ENCODE peak calls at places on chromosomes 1 and 21, in eight cellular contexts. V, H, G, B, A, T, X and P are unnamed samples.
A peak's percentile ranks its signal among the peaks of the same experiment; 100 is the strongest.

GRCh38 chr1:119582801-119583200 is 65.3 kb downstream of the ZNF697 start:
- DNase-seq in V (peak; percentile 69), H (peak; percentile 8), G (peak; percentile 10), B (no peak), A (no peak), T (peak; percentile 21), X (peak; percentile 62), P (no peak)

GRCh38 chr21:15729674-15730483 is at the start of gene USP25:
- DNase-seq in V (peak; percentile 91), H (peak; percentile 56), G (peak; percentile 87), B (peak; percentile 85), A (peak; percentile 97), T (peak; percentile 82), X (peak; percentile 75), P (peak; percentile 85)

GRCh38 chr1:154760469-154760933 is 109.6 kb downstream of the KCNN3 start:
- DNase-seq in V (peak; percentile 83), H (peak; percentile 72), G (peak; percentile 79), B (peak; percentile 75), A (peak; percentile 88), T (peak; percentile 58), X (peak; percentile 19), P (peak; percentile 79)

GRCh38 chr1:17875882-17876280 is 120.7 kb downstream of the ACTL8 start:
- DNase-seq in V (no peak), H (no peak), G (no peak), B (no peak), A (peak; percentile 57), T (no peak), X (no peak), P (no peak)

GRCh38 chr21:46376856-46377453 is 53.0 kb downstream of the PCNT start:
- DNase-seq in V (no peak), H (no peak), G (no peak), B (no peak), A (no peak), T (no peak), X (peak; percentile 41), P (no peak)

GRCh38 chr1:88983791-88984552 is 8.5 kb downstream of the KYAT3 start:
- DNase-seq in V (peak; percentile 48), H (peak; percentile 36), G (peak; percentile 73), B (no peak), A (no peak), T (peak; percentile 15), X (peak; percentile 65), P (peak; percentile 62)

GRCh38 chr1:160704250-160704649 is 7.4 kb downstream of the CD48 start:
- DNase-seq in V (no peak), H (no peak), G (no peak), B (no peak), A (no peak), T (no peak), X (no peak), P (no peak)

GRCh38 chr21:41651396-41651795 is 115.5 kb downstream of the RIPK4 start:
- DNase-seq in V (no peak), H (no peak), G (no peak), B (no peak), A (no peak), T (no peak), X (no peak), P (no peak)

GRCh38 chr1:78520216-78520615 is 29.4 kb downstream of the PTGFR start:
- DNase-seq in V (no peak), H (no peak), G (no peak), B (no peak), A (no peak), T (no peak), X (no peak), P (no peak)

GRCh38 chr1:149987297-149987595 is 23.3 kb downstream of the OTUD7B start:
- DNase-seq in V (no peak), H (no peak), G (no peak), B (no peak), A (no peak), T (no peak), X (no peak), P (no peak)

GRCh38 chr1:39110325-39110851 is 84.2 kb downstream of the NDUFS5 start:
- DNase-seq in V (no peak), H (no peak), G (no peak), B (no peak), A (no peak), T (no peak), X (peak; percentile 87), P (no peak)

GRCh38 chr1:119419109-119419508 is 4.2 kb downstream of the HSD3B2 start:
- DNase-seq in V (no peak), H (no peak), G (no peak), B (no peak), A (no peak), T (no peak), X (no peak), P (no peak)

GRCh38 chr1:223066415-223066814 is 76.6 kb downstream of the TLR5 start:
- DNase-seq in V (no peak), H (no peak), G (no peak), B (no peak), A (no peak), T (no peak), X (no peak), P (no peak)

GRCh38 chr1:2805801-2806430 is 4.4 kb upstream of the TTC34 start:
- DNase-seq in V (no peak), H (no peak), G (no peak), B (no peak), A (peak; percentile 78), T (no peak), X (no peak), P (no peak)
- H3K9me3 ChIP-seq in V (no peaks in the 10 kb centered on the region), H (no peaks in the 10 kb centered on the region), G (no peaks in the 10 kb centered on the region), B (no peaks in the 10 kb centered on the region), A (no peaks in the 10 kb centered on the region), T (no peaks in the 10 kb centered on the region), X (no peaks in the 10 kb centered on the region), P (no peaks in the 10 kb centered on the region)

DNA sequence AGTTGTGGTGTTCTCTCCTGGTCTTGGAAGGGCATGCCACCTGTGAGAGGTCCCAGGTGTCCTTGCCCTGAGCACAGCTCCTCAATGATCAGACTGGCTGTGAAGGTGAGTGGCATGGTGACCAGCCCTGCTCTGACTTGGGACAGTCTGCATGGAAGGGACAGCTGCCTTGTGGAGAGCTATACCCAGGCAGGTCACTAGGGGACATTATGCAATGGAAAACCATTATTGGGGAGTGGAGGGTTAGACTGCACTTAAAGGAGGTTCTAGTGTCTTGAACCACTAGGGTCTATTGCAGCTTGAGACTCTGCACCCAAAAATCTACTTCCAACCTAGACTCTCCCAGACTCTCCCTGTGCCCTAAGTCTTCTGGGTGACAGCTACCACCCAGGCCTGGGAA is 24.8 kb downstream of the FAM78B start:
- DNase-seq in V (no peak), H (no peak), G (no peak), B (no peak), A (no peak), T (no peak), X (no peak), P (no peak)
- H3K4me3 ChIP-seq in V (no peak overlapping the region), H (no peak overlapping the region), G (no peak overlapping the region), B (no peak overlapping the region), A (no peak overlapping the region), T (no peak overlapping the region), X (no peak overlapping the region), P (no peak overlapping the region)

GRCh38 chr1:64866689-64867088 is 99.7 kb downstream of the JAK1 start:
- DNase-seq in V (no peak), H (no peak), G (no peak), B (no peak), A (no peak), T (no peak), X (no peak), P (no peak)

GRCh38 chr1:64861611-64862010 is 104.7 kb downstream of the JAK1 start:
- DNase-seq in V (peak; percentile 73), H (no peak), G (no peak), B (no peak), A (no peak), T (peak; percentile 26), X (no peak), P (no peak)

GRCh38 chr1:64867266-64867665 is 99.1 kb downstream of the JAK1 start:
- DNase-seq in V (no peak), H (no peak), G (no peak), B (no peak), A (no peak), T (no peak), X (no peak), P (no peak)

GRCh38 chr1:64865105-64865757 is 101.1 kb downstream of the JAK1 start:
- DNase-seq in V (no peak), H (no peak), G (no peak), B (no peak), A (no peak), T (no peak), X (no peak), P (no peak)

GRCh38 chr1:64864018-64864945 is 102.1 kb downstream of the JAK1 start:
- DNase-seq in V (no peak), H (no peak), G (peak; percentile 62), B (peak; percentile 29), A (no peak), T (no peak), X (peak; percentile 90), P (no peak)
- H3K4me1 ChIP-seq in V (no peaks in the 10 kb centered on the region), H (peaks cover 9% of the 10 kb centered on the region), G (peaks cover 18% of the 10 kb centered on the region), B (peaks cover 15% of the 10 kb centered on the region), A (no peaks in the 10 kb centered on the region), T (no peaks in the 10 kb centered on the region), X (peaks cover 31% of the 10 kb centered on the region), P (peaks cover 15% of the 10 kb centered on the region)

DNA sequence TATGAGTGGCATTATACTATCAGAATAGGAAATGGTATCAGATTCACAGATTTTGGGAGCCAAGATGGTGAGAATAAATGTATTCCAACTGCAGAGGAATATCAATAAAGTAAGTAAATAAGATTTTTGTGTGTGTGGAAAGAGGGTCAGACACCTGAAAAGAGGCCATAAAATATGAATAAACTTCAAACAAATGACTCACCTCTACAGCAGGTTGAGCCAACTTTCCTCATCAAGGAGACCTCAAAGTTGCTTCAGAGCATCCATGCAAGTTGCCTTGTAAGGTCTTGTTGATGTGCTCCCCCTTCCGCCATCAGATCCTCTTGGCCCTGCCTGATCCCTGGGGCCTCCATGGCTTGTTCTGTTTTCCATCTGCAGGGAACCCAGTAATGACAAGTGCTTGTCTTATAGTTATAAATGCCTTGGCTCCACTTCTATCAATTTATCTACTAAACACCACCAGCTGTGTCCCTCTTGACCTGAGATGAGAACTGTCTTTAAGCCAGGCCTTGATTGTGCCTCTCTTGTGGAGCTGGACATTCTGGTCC is 775.6 kb downstream of the LTN1 start:
- DNase-seq in V (no peak), H (no peak), G (no peak), B (no peak), A (no peak), T (no peak), X (no peak), P (no peak)
- H3K9me3 ChIP-seq in V (no peaks in the 10 kb centered on the region), H (no peaks in the 10 kb centered on the region), G (no peaks in the 10 kb centered on the region), B (no peaks in the 10 kb centered on the region), A (no peaks in the 10 kb centered on the region), T (no peaks in the 10 kb centered on the region), X (no peaks in the 10 kb centered on the region), P (no peaks in the 10 kb centered on the region)